ENCODE peak calls at places on chromosomes 13 and 19, in ten cellular contexts. X, F, G, T, U, W, V, H, B and E are unnamed samples.

GRCh38 chr19:15702590-15702930 is 25.3 kb upstream of the OR10H2 start:
- DNase-seq in W (no peak), T (peak), V (peak), G (peak), X (peak), F (no peak), B (peak), H (no peak), U (peak), E (no peak)

GRCh38 chr19:34481861-34482379 is 362 bp downstream of the WTIP start:
- DNase-seq in W (peak), G (no peak), V (no peak), H (peak), X (peak), F (no peak), U (no peak), B (no peak), T (no peak), E (peak)

GRCh38 chr13:46160065-46160464 is 21.9 kb downstream of the LCP1 start:
- DNase-seq in H (no peak), W (no peak), U (no peak), B (no peak), F (no peak), G (no peak), X (no peak), V (no peak), T (no peak), E (no peak)

GRCh38 chr19:39031368-39032163 is 783 bp downstream of the FBXO27 start:
- DNase-seq in W (peak), B (peak), V (peak), G (peak), T (peak), U (peak), H (no peak), X (peak), F (peak), E (peak)

GRCh38 chr13:41061914-41062837 is 867 bp downstream of the WBP4 start:
- DNase-seq in W (peak), H (peak), F (no peak), G (no peak), T (no peak), V (peak), X (peak), U (no peak), B (no peak), E (no peak)

GRCh38 chr13:22801402-22802003 is 379.3 kb upstream of the SGCG start:
- DNase-seq in G (no peak), U (no peak), H (no peak), B (peak), V (no peak), W (no peak), T (no peak), F (peak), X (peak), E (no peak)

GRCh38 chr13:31967155-31967554 is 64.4 kb upstream of the FRY start:
- DNase-seq in G (no peak), X (no peak), W (no peak), V (no peak), F (no peak), U (no peak), B (no peak), T (no peak), H (no peak), E (no peak)

GRCh38 chr19:33722456-33723239 is 74.0 kb upstream of the KCTD15 start:
- DNase-seq in X (no peak), B (no peak), F (no peak), G (no peak), W (no peak), T (no peak), V (no peak), U (no peak), H (no peak), E (no peak)

GRCh38 chr13:44306401-44307192 is 67.0 kb upstream of the SERP2 start:
- DNase-seq in W (peak), H (peak), V (peak), X (peak), U (no peak), F (peak), B (no peak), G (peak), T (no peak), E (peak)

GRCh38 chr13:103873725-103874124 is 807.5 kb upstream of the SLC10A2 start:
- DNase-seq in W (no peak), H (no peak), T (no peak), V (no peak), U (no peak), X (no peak), F (no peak), B (no peak), G (no peak), E (no peak)

GRCh38 chr19:45577111-45577905 is 7.3 kb downstream of the OPA3 start:
- DNase-seq in X (peak), T (no peak), H (peak), V (no peak), F (no peak), W (peak), G (peak), U (no peak), B (peak), E (no peak)

GRCh38 chr19:31727536-31727935 is 378.3 kb upstream of the TSHZ3 start:
- DNase-seq in B (no peak), X (no peak), W (no peak), H (no peak), T (no peak), G (no peak), U (peak), F (no peak), V (no peak), E (no peak)

GRCh38 chr13:52344108-52344507 is 61.9 kb downstream of the THSD1 start:
- DNase-seq in W (no peak), X (peak), T (no peak), B (no peak), F (no peak), U (no peak), V (no peak), H (peak), G (no peak), E (no peak)

GRCh38 chr19:46015080-46015960 is 7.5 kb downstream of the PGLYRP1 start:
- DNase-seq in U (no peak), V (no peak), B (no peak), T (peak), X (no peak), H (no peak), F (peak), G (peak), W (peak), E (peak)

GRCh38 chr19:35757231-35757748 is 461 bp upstream of the HSPB6 start:
- DNase-seq in W (no peak), F (peak), B (peak), H (peak), G (peak), V (peak), U (peak), T (peak), X (peak), E (peak)

GRCh38 chr19:40335855-40336700 is 12.1 kb downstream of the C19orf47 start:
- DNase-seq in F (no peak), H (no peak), B (no peak), U (no peak), X (no peak), T (no peak), W (no peak), V (no peak), G (no peak), E (no peak)

GRCh38 chr19:50703915-50704548 is 15.6 kb downstream of the SHANK1 start:
- DNase-seq in W (no peak), T (no peak), U (no peak), H (no peak), G (no peak), X (no peak), V (no peak), B (peak), F (peak), E (no peak)

GRCh38 chr13:76035711-76036110 is 399.6 kb downstream of the LMO7 start:
- DNase-seq in H (no peak), B (no peak), G (no peak), F (no peak), T (no peak), X (peak), W (no peak), V (no peak), U (no peak), E (no peak)

GRCh38 chr19:43638214-43638990 is 1.2 kb downstream of the CADM4 start:
- DNase-seq in W (no peak), U (no peak), T (no peak), G (no peak), X (no peak), F (no peak), H (no peak), V (no peak), B (no peak), E (no peak)

GRCh38 chr19:37932985-37933953 is 26.3 kb downstream of the SIPA1L3 start:
- DNase-seq in V (no peak), H (no peak), F (peak), U (no peak), W (peak), T (no peak), B (no peak), G (peak), X (peak), E (no peak)

GRCh38 chr19:1161716-1162115 is 12.4 kb downstream of the SBNO2 start:
- DNase-seq in B (peak), V (no peak), U (no peak), X (peak), H (no peak), W (peak), G (no peak), T (no peak), F (no peak), E (no peak)

GRCh38 chr13:110561335-110562033 is at the start of gene RAB20:
- DNase-seq in F (peak), W (peak), X (peak), T (peak), U (peak), V (peak), G (peak), H (no peak), B (peak), E (peak)

GRCh38 chr19:33740811-33741396 is 55.8 kb upstream of the KCTD15 start:
- DNase-seq in F (peak), U (no peak), G (peak), B (peak), V (no peak), T (no peak), W (peak), X (peak), H (peak), E (peak)

GRCh38 chr13:60696602-60697001 is 299.6 kb downstream of the TDRD3 start:
- DNase-seq in G (no peak), W (no peak), B (no peak), V (no peak), F (no peak), U (no peak), X (no peak), H (no peak), T (no peak), E (no peak)

GRCh38 chr13:97753269-97753668 is 200.2 kb upstream of the IPO5 start:
- DNase-seq in F (no peak), V (no peak), H (no peak), G (no peak), T (no peak), B (no peak), X (no peak), U (no peak), W (no peak), E (no peak)

GRCh38 chr19:45153339-45154063 is 7.3 kb downstream of the NKPD1 start:
- DNase-seq in T (no peak), H (no peak), X (peak), W (no peak), G (peak), B (peak), U (no peak), V (no peak), F (peak), E (peak)

GRCh38 chr13:42654760-42655159 is 80.8 kb downstream of the TNFSF11 start:
- DNase-seq in X (peak), V (no peak), U (no peak), H (no peak), F (no peak), W (no peak), B (no peak), T (no peak), G (no peak), E (no peak)

GRCh38 chr13:42656136-42656535 is 82.2 kb downstream of the TNFSF11 start:
- DNase-seq in F (peak), X (peak), G (no peak), T (no peak), W (no peak), V (no peak), U (no peak), H (no peak), B (no peak), E (no peak)

GRCh38 chr13:42658019-42658418 is 84.1 kb downstream of the TNFSF11 start:
- DNase-seq in T (no peak), F (no peak), G (no peak), W (no peak), U (no peak), X (no peak), B (no peak), H (no peak), V (no peak), E (no peak)

GRCh38 chr13:42660367-42660965 is 86.5 kb downstream of the TNFSF11 start:
- DNase-seq in U (no peak), G (no peak), B (no peak), V (no peak), H (no peak), T (no peak), W (peak), X (peak), F (no peak), E (no peak)
- TF ChIP-seq CTCF in U (no peak), G (no peak), B (no peak), V (no peak), H (peak), T (no peak), W (peak), X (peak), F (no peak), E (no peak)

DNA sequence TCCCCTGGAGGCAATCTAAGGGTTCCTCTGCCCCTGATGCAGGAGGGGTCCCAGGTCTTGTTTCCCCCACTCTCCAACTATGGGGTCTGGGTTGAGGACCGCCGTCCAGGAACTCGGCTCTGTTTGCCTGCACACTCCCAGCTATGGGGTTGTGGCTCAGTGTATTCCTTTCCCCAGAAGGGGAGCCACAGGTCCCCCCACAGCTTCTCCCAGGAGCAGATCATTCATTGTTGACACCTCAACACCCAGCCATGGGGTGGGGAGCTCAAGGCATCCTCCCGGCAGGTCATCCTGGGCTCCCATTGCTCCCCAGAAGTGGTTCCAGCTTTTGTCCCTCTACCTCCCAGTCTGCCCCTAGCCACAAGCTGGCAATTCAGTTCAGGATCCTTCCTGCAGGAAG is 975 bp downstream of the ZNF358 start:
- DNase-seq in B (no peak), U (no peak), F (no peak), W (no peak), T (no peak), V (no peak), X (no peak), G (no peak), H (no peak), E (no peak)
- TF ChIP-seq CTCF in B (no peak), U (no peak), F (no peak), W (no peak), T (no peak), V (no peak), X (no peak), G (no peak), H (no peak), E (no peak)

GRCh38 chr19:2209408-2209807 is 26.7 kb downstream of the PLEKHJ1 start:
- DNase-seq in H (no peak), F (no peak), G (no peak), T (no peak), W (no peak), B (no peak), X (no peak), U (no peak), V (no peak), E (no peak)

GRCh38 chr19:2210206-2210605 is 25.9 kb downstream of the PLEKHJ1 start:
- DNase-seq in B (no peak), H (no peak), U (no peak), G (no peak), W (no peak), V (no peak), X (no peak), T (no peak), F (no peak), E (no peak)

GRCh38 chr19:2208975-2209374 is 27.2 kb downstream of the PLEKHJ1 start:
- DNase-seq in F (no peak), H (no peak), V (no peak), G (no peak), W (no peak), T (no peak), B (no peak), X (no peak), U (no peak), E (no peak)

GRCh38 chr19:2207008-2207407 is 29.1 kb downstream of the PLEKHJ1 start:
- DNase-seq in G (no peak), U (no peak), X (no peak), T (no peak), H (no peak), B (no peak), V (no peak), F (no peak), W (no peak), E (no peak)

GRCh38 chr19:2207991-2208860 is 27.9 kb downstream of the PLEKHJ1 start:
- DNase-seq in U (no peak), G (peak), B (peak), V (peak), T (peak), X (peak), F (peak), H (no peak), W (no peak), E (no peak)
- TF ChIP-seq CTCF in U (peak), G (no peak), B (peak), V (no peak), T (no peak), X (peak), F (peak), H (no peak), W (no peak), E (no peak)

GRCh38 chr19:30316560-30317106 is 55.6 kb upstream of the ZNF536 start:
- DNase-seq in X (no peak), B (no peak), W (no peak), U (no peak), G (no peak), T (no peak), V (no peak), F (no peak), H (no peak), E (no peak)
- TF ChIP-seq CTCF in X (no peak), B (no peak), W (no peak), U (no peak), G (no peak), T (no peak), V (no peak), F (no peak), H (no peak), E (no peak)

GRCh38 chr19:8986296-8986695 is 23.9 kb downstream of the MUC16 start:
- DNase-seq in V (no peak), B (no peak), X (no peak), U (no peak), H (no peak), W (no peak), F (no peak), T (no peak), G (no peak), E (no peak)

DNA sequence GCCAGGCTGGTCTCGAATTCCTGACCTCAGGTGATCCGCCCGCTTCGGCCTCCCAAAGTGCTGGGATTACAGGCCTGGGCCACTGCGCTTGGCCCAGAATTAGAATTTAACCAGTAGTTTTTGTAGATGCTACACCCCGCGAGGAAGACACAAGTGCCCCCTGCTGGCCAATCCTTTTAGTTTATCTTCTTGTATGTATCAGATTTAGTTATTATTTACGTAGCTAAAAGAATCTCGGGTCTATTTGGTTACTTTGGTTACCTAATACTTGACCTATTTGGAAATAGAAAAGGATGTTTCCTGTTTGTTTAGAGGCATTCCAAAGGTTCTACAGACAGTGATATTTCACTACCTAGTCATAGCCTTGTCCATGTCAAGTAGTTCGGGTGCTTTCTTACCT is 22.0 kb downstream of the MUC16 start:
- DNase-seq in F (peak), T (no peak), X (no peak), V (no peak), B (peak), W (no peak), U (no peak), H (no peak), G (no peak), E (no peak)
- TF ChIP-seq CTCF in F (peak), T (no peak), X (no peak), V (no peak), B (peak), W (no peak), U (no peak), H (no peak), G (no peak), E (peak)

GRCh38 chr19:4624733-4625362 is 14.5 kb upstream of the TNFAIP8L1 start:
- DNase-seq in H (no peak), U (no peak), X (no peak), G (no peak), B (peak), V (no peak), F (peak), T (no peak), W (no peak), E (no peak)
- TF ChIP-seq CTCF in H (peak), U (no peak), X (peak), G (no peak), B (peak), V (no peak), F (peak), T (no peak), W (peak), E (no peak)

GRCh38 chr19:3073931-3074595 is 11.8 kb upstream of the TLE5 start:
- DNase-seq in B (peak), V (no peak), T (no peak), W (no peak), X (peak), F (no peak), H (no peak), U (no peak), G (no peak), E (no peak)
- TF ChIP-seq CTCF in B (peak), V (no peak), T (no peak), W (no peak), X (peak), F (no peak), H (peak), U (peak), G (no peak), E (no peak)